ENCODE peak calls at places on chromosomes 16 and 17, in eight cellular contexts. One of them, this sample, is unnamed.

GRCh38 chr17:27577884-27578717 is 52.9 kb upstream of the LGALS9 start:
- DNase-seq in fibroblast of pulmonary artery: peak
- DNase-seq in A673: no peak
- DNase-seq in astrocyte: peak
- DNase-seq in ascending aorta: no peak
- DNase-seq in neural progenitor cell: no peak
- DNase-seq in fibroblast of lung: peak
- DNase-seq in SK-N-SH: peak
- DNase-seq in this sample: no peak

GRCh38 chr17:10295728-10296343 is 77.0 kb downstream of the MYH13 start:
- DNase-seq in fibroblast of pulmonary artery: peak
- DNase-seq in A673: peak
- DNase-seq in astrocyte: no peak
- DNase-seq in ascending aorta: no peak
- DNase-seq in neural progenitor cell: peak
- DNase-seq in fibroblast of lung: peak
- DNase-seq in SK-N-SH: peak
- DNase-seq in this sample: peak

GRCh38 chr17:5555254-5555653 is 29.1 kb downstream of the NLRP1 start:
- DNase-seq in fibroblast of pulmonary artery: peak
- DNase-seq in A673: no peak
- DNase-seq in astrocyte: peak
- DNase-seq in ascending aorta: no peak
- DNase-seq in neural progenitor cell: no peak
- DNase-seq in fibroblast of lung: peak
- DNase-seq in SK-N-SH: no peak
- DNase-seq in this sample: peak

GRCh38 chr16:72845322-72846020 is 202.5 kb downstream of the ZFHX3 start:
- DNase-seq in fibroblast of pulmonary artery: no peak
- DNase-seq in A673: no peak
- DNase-seq in astrocyte: no peak
- DNase-seq in ascending aorta: no peak
- DNase-seq in neural progenitor cell: no peak
- DNase-seq in fibroblast of lung: no peak
- DNase-seq in SK-N-SH: no peak
- DNase-seq in this sample: no peak

GRCh38 chr17:66576473-66576872 is 258.4 kb upstream of the CACNG5 start:
- DNase-seq in fibroblast of pulmonary artery: no peak
- DNase-seq in A673: no peak
- DNase-seq in astrocyte: no peak
- DNase-seq in ascending aorta: no peak
- DNase-seq in neural progenitor cell: no peak
- DNase-seq in fibroblast of lung: peak
- DNase-seq in SK-N-SH: no peak
- DNase-seq in this sample: no peak

GRCh38 chr16:51971184-51971583 is 575.8 kb downstream of the TOX3 start:
- DNase-seq in fibroblast of pulmonary artery: peak
- DNase-seq in A673: peak
- DNase-seq in astrocyte: no peak
- DNase-seq in ascending aorta: no peak
- DNase-seq in neural progenitor cell: peak
- DNase-seq in fibroblast of lung: peak
- DNase-seq in SK-N-SH: peak
- DNase-seq in this sample: peak

GRCh38 chr16:71514476-71514875 is 11.8 kb upstream of the CHST4 start:
- DNase-seq in fibroblast of pulmonary artery: no peak
- DNase-seq in A673: no peak
- DNase-seq in astrocyte: no peak
- DNase-seq in ascending aorta: no peak
- DNase-seq in neural progenitor cell: no peak
- DNase-seq in fibroblast of lung: no peak
- DNase-seq in SK-N-SH: no peak
- DNase-seq in this sample: no peak

GRCh38 chr16:25922438-25922837 is 230.7 kb downstream of the HS3ST4 start:
- DNase-seq in fibroblast of pulmonary artery: no peak
- DNase-seq in A673: no peak
- DNase-seq in astrocyte: no peak
- DNase-seq in ascending aorta: no peak
- DNase-seq in neural progenitor cell: no peak
- DNase-seq in fibroblast of lung: no peak
- DNase-seq in SK-N-SH: no peak
- DNase-seq in this sample: no peak

GRCh38 chr17:74592087-74592990 is at the start of gene CD300LD:
- DNase-seq in fibroblast of pulmonary artery: no peak
- DNase-seq in A673: no peak
- DNase-seq in astrocyte: no peak
- DNase-seq in ascending aorta: no peak
- DNase-seq in neural progenitor cell: no peak
- DNase-seq in fibroblast of lung: no peak
- DNase-seq in SK-N-SH: no peak
- DNase-seq in this sample: no peak

GRCh38 chr17:9356488-9356911 is 219.1 kb downstream of the STX8 start:
- DNase-seq in fibroblast of pulmonary artery: no peak
- DNase-seq in A673: no peak
- DNase-seq in astrocyte: no peak
- DNase-seq in ascending aorta: no peak
- DNase-seq in neural progenitor cell: peak
- DNase-seq in fibroblast of lung: no peak
- DNase-seq in SK-N-SH: no peak
- DNase-seq in this sample: peak

GRCh38 chr17:68435876-68436842 is 21.1 kb downstream of the WIPI1 start:
- DNase-seq in fibroblast of pulmonary artery: peak
- DNase-seq in A673: peak
- DNase-seq in astrocyte: peak
- DNase-seq in ascending aorta: no peak
- DNase-seq in neural progenitor cell: peak
- DNase-seq in fibroblast of lung: peak
- DNase-seq in SK-N-SH: peak
- DNase-seq in this sample: peak

DNA sequence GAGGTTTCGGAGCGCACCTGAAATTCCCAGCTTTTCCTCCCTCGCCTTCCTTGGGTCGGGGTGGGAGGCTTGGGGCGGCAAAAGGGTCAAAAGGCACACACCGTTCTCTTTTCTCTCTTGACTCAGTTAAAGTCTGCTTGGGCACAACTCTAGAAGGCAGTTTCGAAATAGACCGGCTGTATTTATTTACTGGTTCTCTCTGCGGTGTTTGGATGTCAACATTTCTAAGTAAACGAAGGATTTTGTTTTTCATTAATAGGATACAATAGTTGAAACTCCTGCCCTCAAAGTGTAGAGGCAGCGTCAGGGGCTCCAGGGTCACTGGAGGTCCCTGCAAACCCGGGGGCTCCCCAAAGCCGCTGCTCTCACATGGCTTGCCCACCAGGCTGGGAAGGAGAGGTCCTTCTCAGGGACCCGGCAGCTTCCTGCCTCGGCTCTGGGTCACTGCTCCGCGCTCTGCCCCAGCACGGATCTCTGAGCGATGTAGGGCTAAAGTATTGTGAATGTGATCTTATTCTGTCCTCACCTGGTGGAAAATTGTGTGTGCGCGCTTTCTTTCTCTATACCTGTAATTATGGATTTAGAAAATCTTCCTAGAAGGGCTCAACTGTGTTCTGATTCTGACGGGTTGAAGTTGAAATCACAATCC is 952 bp downstream of the BMERB1 start:
- DNase-seq in fibroblast of pulmonary artery: no peak
- DNase-seq in A673: no peak
- DNase-seq in astrocyte: no peak
- DNase-seq in ascending aorta: no peak
- DNase-seq in neural progenitor cell: peak
- DNase-seq in fibroblast of lung: peak
- DNase-seq in SK-N-SH: peak
- DNase-seq in this sample: no peak
- H3K4me3 ChIP-seq in fibroblast of pulmonary artery: peak
- H3K4me3 ChIP-seq in A673: peak
- H3K4me3 ChIP-seq in astrocyte: peak
- H3K4me3 ChIP-seq in ascending aorta: peak
- H3K4me3 ChIP-seq in neural progenitor cell: peak
- H3K4me3 ChIP-seq in fibroblast of lung: peak
- H3K4me3 ChIP-seq in SK-N-SH: peak
- H3K4me3 ChIP-seq in this sample: peak

DNA sequence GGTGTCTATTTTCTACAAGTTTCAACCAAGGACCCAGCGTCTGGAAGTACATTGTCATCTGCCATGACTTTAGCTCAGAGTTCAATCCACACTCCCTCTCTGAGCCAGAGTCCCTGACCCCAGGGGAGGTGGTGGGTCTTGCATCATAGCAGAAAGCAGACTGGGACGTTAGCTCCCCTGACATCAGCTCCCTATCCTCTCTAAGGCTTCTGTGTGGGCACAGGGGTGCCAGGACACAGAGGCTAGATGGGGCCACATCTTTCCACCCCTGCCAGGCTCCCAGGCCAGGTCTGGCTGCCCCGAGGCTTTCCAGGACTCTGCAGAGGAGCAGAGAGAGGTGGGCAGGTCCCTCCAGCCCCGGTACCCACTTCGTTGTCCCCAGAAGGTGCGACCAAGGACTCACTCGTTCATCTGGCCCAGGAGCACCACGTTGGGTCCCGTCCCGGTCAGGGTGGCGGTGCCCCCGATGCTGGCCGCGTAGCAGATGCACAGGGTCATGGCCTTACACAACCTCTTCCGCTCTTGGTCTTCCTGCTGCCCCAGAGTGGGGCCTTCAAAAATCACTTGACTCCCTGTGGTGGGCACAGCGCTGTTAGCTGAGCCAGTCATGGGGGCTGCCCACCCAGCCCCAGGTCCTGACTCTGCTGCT is 10.5 kb downstream of the SLC13A5 start:
- DNase-seq in fibroblast of pulmonary artery: no peak
- DNase-seq in A673: no peak
- DNase-seq in astrocyte: no peak
- DNase-seq in ascending aorta: no peak
- DNase-seq in neural progenitor cell: no peak
- DNase-seq in fibroblast of lung: no peak
- DNase-seq in SK-N-SH: no peak
- DNase-seq in this sample: no peak
- TF ChIP-seq CTCF in fibroblast of pulmonary artery: no peak
- TF ChIP-seq CTCF in A673: no peak
- TF ChIP-seq CTCF in astrocyte: no peak
- TF ChIP-seq CTCF in ascending aorta: no peak
- TF ChIP-seq CTCF in neural progenitor cell: no peak
- TF ChIP-seq CTCF in fibroblast of lung: no peak
- TF ChIP-seq CTCF in SK-N-SH: no peak
- TF ChIP-seq CTCF in this sample: no peak

GRCh38 chr17:44502598-44503079 is 567 bp downstream of the GPATCH8 start:
- DNase-seq in fibroblast of pulmonary artery: no peak
- DNase-seq in A673: no peak
- DNase-seq in astrocyte: peak
- DNase-seq in ascending aorta: no peak
- DNase-seq in neural progenitor cell: peak
- DNase-seq in fibroblast of lung: peak
- DNase-seq in SK-N-SH: no peak
- DNase-seq in this sample: peak

GRCh38 chr17:44503080-44503842 is at the start of gene GPATCH8:
- DNase-seq in fibroblast of pulmonary artery: peak
- DNase-seq in A673: peak
- DNase-seq in astrocyte: peak
- DNase-seq in ascending aorta: peak
- DNase-seq in neural progenitor cell: peak
- DNase-seq in fibroblast of lung: peak
- DNase-seq in SK-N-SH: peak
- DNase-seq in this sample: peak

GRCh38 chr17:44496815-44497214 is 6.4 kb downstream of the GPATCH8 start:
- DNase-seq in fibroblast of pulmonary artery: no peak
- DNase-seq in A673: no peak
- DNase-seq in astrocyte: no peak
- DNase-seq in ascending aorta: no peak
- DNase-seq in neural progenitor cell: no peak
- DNase-seq in fibroblast of lung: no peak
- DNase-seq in SK-N-SH: no peak
- DNase-seq in this sample: no peak

GRCh38 chr17:44501866-44502265 is 1.3 kb downstream of the GPATCH8 start:
- DNase-seq in fibroblast of pulmonary artery: no peak
- DNase-seq in A673: no peak
- DNase-seq in astrocyte: peak
- DNase-seq in ascending aorta: no peak
- DNase-seq in neural progenitor cell: peak
- DNase-seq in fibroblast of lung: peak
- DNase-seq in SK-N-SH: no peak
- DNase-seq in this sample: peak

DNA sequence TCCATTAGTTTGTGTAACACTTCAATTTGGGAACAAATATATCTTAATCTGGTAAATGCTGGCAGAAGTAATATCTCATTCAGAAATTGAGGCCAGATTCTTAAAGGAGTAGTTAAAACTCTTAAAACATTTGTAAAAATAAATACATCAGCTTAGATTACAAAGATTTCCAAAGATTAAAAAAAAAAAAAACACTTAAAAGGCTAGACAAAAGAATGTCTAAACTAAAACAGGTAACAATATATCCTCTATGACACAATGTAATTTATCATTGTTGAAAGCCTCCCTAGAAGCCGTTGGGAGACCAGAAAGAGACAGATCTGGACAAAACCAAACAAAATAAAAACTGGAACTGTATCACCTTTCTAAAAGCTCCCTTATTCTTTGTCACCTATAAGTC is 3.5 kb downstream of the GPATCH8 start:
- DNase-seq in fibroblast of pulmonary artery: no peak
- DNase-seq in A673: no peak
- DNase-seq in astrocyte: no peak
- DNase-seq in ascending aorta: no peak
- DNase-seq in neural progenitor cell: no peak
- DNase-seq in fibroblast of lung: no peak
- DNase-seq in SK-N-SH: no peak
- DNase-seq in this sample: no peak
- H3K4me3 ChIP-seq in fibroblast of pulmonary artery: no peak
- H3K4me3 ChIP-seq in A673: no peak
- H3K4me3 ChIP-seq in astrocyte: no peak
- H3K4me3 ChIP-seq in ascending aorta: no peak
- H3K4me3 ChIP-seq in neural progenitor cell: peak
- H3K4me3 ChIP-seq in fibroblast of lung: peak
- H3K4me3 ChIP-seq in SK-N-SH: no peak
- H3K4me3 ChIP-seq in this sample: no peak

GRCh38 chr17:59752922-59753321 is 45.5 kb downstream of the VMP1 start:
- DNase-seq in fibroblast of pulmonary artery: no peak
- DNase-seq in A673: no peak
- DNase-seq in astrocyte: no peak
- DNase-seq in ascending aorta: no peak
- DNase-seq in neural progenitor cell: no peak
- DNase-seq in fibroblast of lung: no peak
- DNase-seq in SK-N-SH: no peak
- DNase-seq in this sample: no peak

GRCh38 chr17:59752446-59752845 is 45.0 kb downstream of the VMP1 start:
- DNase-seq in fibroblast of pulmonary artery: no peak
- DNase-seq in A673: no peak
- DNase-seq in astrocyte: no peak
- DNase-seq in ascending aorta: no peak
- DNase-seq in neural progenitor cell: no peak
- DNase-seq in fibroblast of lung: no peak
- DNase-seq in SK-N-SH: no peak
- DNase-seq in this sample: peak

GRCh38 chr17:59751955-59752413 is 44.5 kb downstream of the VMP1 start:
- DNase-seq in fibroblast of pulmonary artery: no peak
- DNase-seq in A673: no peak
- DNase-seq in astrocyte: no peak
- DNase-seq in ascending aorta: no peak
- DNase-seq in neural progenitor cell: no peak
- DNase-seq in fibroblast of lung: no peak
- DNase-seq in SK-N-SH: no peak
- DNase-seq in this sample: no peak

GRCh38 chr17:59754547-59754946 is 47.1 kb downstream of the VMP1 start:
- DNase-seq in fibroblast of pulmonary artery: peak
- DNase-seq in A673: peak
- DNase-seq in astrocyte: peak
- DNase-seq in ascending aorta: no peak
- DNase-seq in neural progenitor cell: no peak
- DNase-seq in fibroblast of lung: peak
- DNase-seq in SK-N-SH: no peak
- DNase-seq in this sample: peak

GRCh38 chr17:59753522-59754467 is 46.3 kb downstream of the VMP1 start:
- DNase-seq in fibroblast of pulmonary artery: peak
- DNase-seq in A673: peak
- DNase-seq in astrocyte: peak
- DNase-seq in ascending aorta: no peak
- DNase-seq in neural progenitor cell: peak
- DNase-seq in fibroblast of lung: peak
- DNase-seq in SK-N-SH: peak
- DNase-seq in this sample: peak
- TF ChIP-seq CTCF in fibroblast of pulmonary artery: peak
- TF ChIP-seq CTCF in A673: peak
- TF ChIP-seq CTCF in astrocyte: peak
- TF ChIP-seq CTCF in ascending aorta: peak
- TF ChIP-seq CTCF in neural progenitor cell: peak
- TF ChIP-seq CTCF in fibroblast of lung: peak
- TF ChIP-seq CTCF in SK-N-SH: peak
- TF ChIP-seq CTCF in this sample: peak

This sample was measured in cardiac fibroblast.